ENCODE peak calls at places on chromosome 20, in five cellular contexts. One of them, this sample, is unnamed.

GRCh38 chr20:20014659-20015058 is 2.5 kb upstream of the NAA20 start:
- DNase-seq in PC-9: no peak
- DNase-seq in dorsolateral prefrontal cortex: no peak
- DNase-seq in fibroblast of the aortic adventitia: no peak
- DNase-seq in cardiac muscle cell: no peak
- DNase-seq in this sample: no peak

GRCh38 chr20:37876863-37877262 is 26.1 kb upstream of the VSTM2L start:
- DNase-seq in fibroblast of the aortic adventitia: no peak
- DNase-seq in PC-9: no peak
- DNase-seq in cardiac muscle cell: no peak
- DNase-seq in dorsolateral prefrontal cortex: no peak
- DNase-seq in this sample: no peak

GRCh38 chr20:64131406-64131805 is 24.0 kb upstream of the NPBWR2 start:
- DNase-seq in cardiac muscle cell: peak
- DNase-seq in PC-9: peak
- DNase-seq in fibroblast of the aortic adventitia: peak
- DNase-seq in dorsolateral prefrontal cortex: no peak
- DNase-seq in this sample: peak

GRCh38 chr20:51309128-51309527 is 233.4 kb downstream of the NFATC2 start:
- DNase-seq in fibroblast of the aortic adventitia: no peak
- DNase-seq in cardiac muscle cell: no peak
- DNase-seq in PC-9: no peak
- DNase-seq in dorsolateral prefrontal cortex: no peak
- DNase-seq in this sample: no peak

GRCh38 chr20:41052742-41053419 is 24.3 kb downstream of the TOP1 start:
- DNase-seq in PC-9: no peak
- DNase-seq in cardiac muscle cell: peak
- DNase-seq in fibroblast of the aortic adventitia: peak
- DNase-seq in dorsolateral prefrontal cortex: no peak
- DNase-seq in this sample: peak

GRCh38 chr20:41738584-41739193 is 120.5 kb upstream of the CHD6 start:
- DNase-seq in fibroblast of the aortic adventitia: peak
- DNase-seq in dorsolateral prefrontal cortex: peak
- DNase-seq in cardiac muscle cell: peak
- DNase-seq in PC-9: peak
- DNase-seq in this sample: peak

GRCh38 chr20:63577317-63577894 is 3.4 kb upstream of the HELZ2 start:
- DNase-seq in PC-9: no peak
- DNase-seq in cardiac muscle cell: no peak
- DNase-seq in dorsolateral prefrontal cortex: no peak
- DNase-seq in fibroblast of the aortic adventitia: no peak
- DNase-seq in this sample: no peak

GRCh38 chr20:5513975-5514516 is 197.3 kb upstream of the PROKR2 start:
- DNase-seq in fibroblast of the aortic adventitia: no peak
- DNase-seq in cardiac muscle cell: no peak
- DNase-seq in PC-9: no peak
- DNase-seq in dorsolateral prefrontal cortex: no peak
- DNase-seq in this sample: peak

GRCh38 chr20:62303327-62304226 is 780 bp downstream of the ADRM1 start:
- DNase-seq in PC-9: peak
- DNase-seq in fibroblast of the aortic adventitia: peak
- DNase-seq in dorsolateral prefrontal cortex: no peak
- DNase-seq in cardiac muscle cell: no peak
- DNase-seq in this sample: peak

GRCh38 chr20:44841955-44842354 is 31.6 kb upstream of the RIMS4 start:
- DNase-seq in cardiac muscle cell: no peak
- DNase-seq in PC-9: no peak
- DNase-seq in fibroblast of the aortic adventitia: no peak
- DNase-seq in dorsolateral prefrontal cortex: no peak
- DNase-seq in this sample: no peak

GRCh38 chr20:34874094-34874654 is 1.5 kb upstream of the GGT7 start:
- DNase-seq in dorsolateral prefrontal cortex: peak
- DNase-seq in PC-9: peak
- DNase-seq in fibroblast of the aortic adventitia: peak
- DNase-seq in cardiac muscle cell: peak
- DNase-seq in this sample: peak

GRCh38 chr20:53930651-53931504 is 139.5 kb downstream of the BCAS1 start:
- DNase-seq in fibroblast of the aortic adventitia: no peak
- DNase-seq in cardiac muscle cell: no peak
- DNase-seq in dorsolateral prefrontal cortex: no peak
- DNase-seq in PC-9: no peak
- DNase-seq in this sample: no peak

GRCh38 chr20:35329435-35330139 is 37.4 kb upstream of the FAM83C start:
- DNase-seq in dorsolateral prefrontal cortex: no peak
- DNase-seq in cardiac muscle cell: peak
- DNase-seq in fibroblast of the aortic adventitia: no peak
- DNase-seq in PC-9: peak
- DNase-seq in this sample: peak

GRCh38 chr20:46324379-46324778 is 16.1 kb upstream of the CDH22 start:
- DNase-seq in dorsolateral prefrontal cortex: no peak
- DNase-seq in cardiac muscle cell: no peak
- DNase-seq in fibroblast of the aortic adventitia: no peak
- DNase-seq in PC-9: no peak
- DNase-seq in this sample: no peak

GRCh38 chr20:46568570-46569129 is 18.2 kb upstream of the OCSTAMP start:
- DNase-seq in PC-9: peak
- DNase-seq in cardiac muscle cell: peak
- DNase-seq in dorsolateral prefrontal cortex: peak
- DNase-seq in fibroblast of the aortic adventitia: peak
- DNase-seq in this sample: peak

GRCh38 chr20:32485126-32485769 is 99.9 kb downstream of the NOL4L start:
- DNase-seq in fibroblast of the aortic adventitia: peak
- DNase-seq in dorsolateral prefrontal cortex: peak
- DNase-seq in cardiac muscle cell: peak
- DNase-seq in PC-9: peak
- DNase-seq in this sample: peak

GRCh38 chr20:58888521-58889333 is 36.2 kb downstream of the GNAS start:
- DNase-seq in cardiac muscle cell: peak
- DNase-seq in fibroblast of the aortic adventitia: peak
- DNase-seq in dorsolateral prefrontal cortex: peak
- DNase-seq in PC-9: peak
- DNase-seq in this sample: peak

GRCh38 chr20:22918286-22918983 is 116.7 kb upstream of the SSTR4 start:
- DNase-seq in fibroblast of the aortic adventitia: no peak
- DNase-seq in cardiac muscle cell: peak
- DNase-seq in PC-9: no peak
- DNase-seq in dorsolateral prefrontal cortex: no peak
- DNase-seq in this sample: no peak

GRCh38 chr20:54173653-54174451 is at the start of gene CYP24A1:
- DNase-seq in dorsolateral prefrontal cortex: no peak
- DNase-seq in PC-9: peak
- DNase-seq in cardiac muscle cell: peak
- DNase-seq in fibroblast of the aortic adventitia: no peak
- DNase-seq in this sample: no peak

GRCh38 chr20:61844621-61845020 is 221.1 kb downstream of the TAF4 start:
- DNase-seq in cardiac muscle cell: no peak
- DNase-seq in dorsolateral prefrontal cortex: no peak
- DNase-seq in fibroblast of the aortic adventitia: no peak
- DNase-seq in PC-9: no peak
- DNase-seq in this sample: no peak

GRCh38 chr20:38134427-38135281 is 30.4 kb downstream of the TGM2 start:
- DNase-seq in fibroblast of the aortic adventitia: peak
- DNase-seq in cardiac muscle cell: peak
- DNase-seq in PC-9: peak
- DNase-seq in dorsolateral prefrontal cortex: peak
- DNase-seq in this sample: peak

GRCh38 chr20:14561733-14562132 is 224.3 kb upstream of the FLRT3 start:
- DNase-seq in fibroblast of the aortic adventitia: peak
- DNase-seq in PC-9: no peak
- DNase-seq in dorsolateral prefrontal cortex: no peak
- DNase-seq in cardiac muscle cell: peak
- DNase-seq in this sample: peak

GRCh38 chr20:6492396-6493055 is 275.0 kb upstream of the BMP2 start:
- DNase-seq in PC-9: no peak
- DNase-seq in fibroblast of the aortic adventitia: no peak
- DNase-seq in dorsolateral prefrontal cortex: no peak
- DNase-seq in cardiac muscle cell: peak
- DNase-seq in this sample: no peak

GRCh38 chr20:24337074-24337473 is 132.4 kb upstream of the SYNDIG1 start:
- DNase-seq in PC-9: peak
- DNase-seq in cardiac muscle cell: no peak
- DNase-seq in dorsolateral prefrontal cortex: no peak
- DNase-seq in fibroblast of the aortic adventitia: peak
- DNase-seq in this sample: peak

GRCh38 chr20:62977613-62978558 is 25.4 kb downstream of the SLC17A9 start:
- DNase-seq in dorsolateral prefrontal cortex: no peak
- DNase-seq in cardiac muscle cell: no peak
- DNase-seq in PC-9: peak
- DNase-seq in fibroblast of the aortic adventitia: no peak
- DNase-seq in this sample: no peak

GRCh38 chr20:5931411-5931810 is 18.9 kb downstream of the TRMT6 start:
- DNase-seq in PC-9: no peak
- DNase-seq in cardiac muscle cell: no peak
- DNase-seq in fibroblast of the aortic adventitia: no peak
- DNase-seq in dorsolateral prefrontal cortex: no peak
- DNase-seq in this sample: no peak

GRCh38 chr20:44396790-44397189 is 41.3 kb downstream of the HNF4A start:
- DNase-seq in cardiac muscle cell: no peak
- DNase-seq in fibroblast of the aortic adventitia: no peak
- DNase-seq in PC-9: no peak
- DNase-seq in dorsolateral prefrontal cortex: no peak
- DNase-seq in this sample: no peak

GRCh38 chr20:18754030-18754659 is 59.4 kb upstream of the SCP2D1 start:
- DNase-seq in fibroblast of the aortic adventitia: no peak
- DNase-seq in dorsolateral prefrontal cortex: no peak
- DNase-seq in cardiac muscle cell: no peak
- DNase-seq in PC-9: no peak
- DNase-seq in this sample: no peak

GRCh38 chr20:37502654-37503053 is 18.4 kb upstream of the NNAT start:
- DNase-seq in dorsolateral prefrontal cortex: no peak
- DNase-seq in fibroblast of the aortic adventitia: no peak
- DNase-seq in PC-9: no peak
- DNase-seq in cardiac muscle cell: no peak
- DNase-seq in this sample: no peak

GRCh38 chr20:63270606-63271325 is 1.8 kb upstream of the ARFGAP1 start:
- DNase-seq in cardiac muscle cell: no peak
- DNase-seq in fibroblast of the aortic adventitia: no peak
- DNase-seq in dorsolateral prefrontal cortex: no peak
- DNase-seq in PC-9: no peak
- DNase-seq in this sample: peak

GRCh38 chr20:9093203-9093962 is 24.5 kb downstream of the PLCB4 start:
- DNase-seq in PC-9: no peak
- DNase-seq in fibroblast of the aortic adventitia: no peak
- DNase-seq in dorsolateral prefrontal cortex: no peak
- DNase-seq in cardiac muscle cell: no peak
- DNase-seq in this sample: no peak

GRCh38 chr20:32737371-32738223 is 5.7 kb downstream of the COMMD7 start:
- DNase-seq in cardiac muscle cell: peak
- DNase-seq in dorsolateral prefrontal cortex: no peak
- DNase-seq in PC-9: no peak
- DNase-seq in fibroblast of the aortic adventitia: peak
- DNase-seq in this sample: peak

GRCh38 chr20:51326241-51326819 is 216.2 kb downstream of the NFATC2 start:
- DNase-seq in cardiac muscle cell: peak
- DNase-seq in dorsolateral prefrontal cortex: peak
- DNase-seq in fibroblast of the aortic adventitia: peak
- DNase-seq in PC-9: no peak
- DNase-seq in this sample: peak

GRCh38 chr20:12170406-12170805 is 252.7 kb downstream of the BTBD3 start:
- DNase-seq in fibroblast of the aortic adventitia: peak
- DNase-seq in PC-9: no peak
- DNase-seq in cardiac muscle cell: peak
- DNase-seq in dorsolateral prefrontal cortex: no peak
- DNase-seq in this sample: no peak

GRCh38 chr20:12171927-12172581 is 254.4 kb downstream of the BTBD3 start:
- DNase-seq in PC-9: no peak
- DNase-seq in dorsolateral prefrontal cortex: no peak
- DNase-seq in fibroblast of the aortic adventitia: peak
- DNase-seq in cardiac muscle cell: peak
- DNase-seq in this sample: peak

DNA sequence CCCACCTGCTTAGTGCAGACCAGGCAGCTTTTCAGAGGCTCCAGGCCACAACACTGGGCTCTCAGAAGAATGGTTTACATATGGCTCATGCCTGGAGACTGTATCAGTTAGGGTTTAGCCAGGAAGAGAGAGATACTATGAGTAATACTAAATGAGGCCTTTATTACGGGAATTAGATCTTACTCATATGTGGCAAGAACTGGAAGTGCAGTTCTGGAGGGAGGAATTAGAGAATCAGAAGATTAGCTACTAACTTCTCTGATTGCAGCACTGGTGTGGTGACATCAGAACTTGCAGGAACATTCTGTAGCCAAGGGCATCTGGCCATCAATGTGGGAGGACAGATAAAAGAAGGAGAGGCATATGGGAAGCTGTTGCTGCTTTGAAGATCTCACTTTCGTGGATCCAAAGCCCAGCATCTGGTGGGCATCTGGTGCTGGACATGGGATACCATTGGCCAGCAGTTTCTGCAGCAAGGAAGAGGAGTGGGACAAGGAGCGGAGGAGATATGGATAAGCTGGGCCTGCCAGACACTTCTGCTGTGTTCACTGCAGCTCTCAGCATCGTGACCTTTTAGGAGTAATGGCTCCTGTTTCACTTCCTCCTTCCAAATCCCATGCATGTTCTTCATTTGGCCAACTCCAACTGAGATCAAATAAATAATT is 248.5 kb downstream of the BTBD3 start:
- DNase-seq in cardiac muscle cell: peak
- DNase-seq in fibroblast of the aortic adventitia: peak
- DNase-seq in dorsolateral prefrontal cortex: no peak
- DNase-seq in PC-9: no peak
- DNase-seq in this sample: peak
- TF ChIP-seq CTCF in cardiac muscle cell: peak
- TF ChIP-seq CTCF in fibroblast of the aortic adventitia: peak
- TF ChIP-seq CTCF in dorsolateral prefrontal cortex: no peak
- TF ChIP-seq CTCF in PC-9: no peak
- TF ChIP-seq CTCF in this sample: no peak

DNA sequence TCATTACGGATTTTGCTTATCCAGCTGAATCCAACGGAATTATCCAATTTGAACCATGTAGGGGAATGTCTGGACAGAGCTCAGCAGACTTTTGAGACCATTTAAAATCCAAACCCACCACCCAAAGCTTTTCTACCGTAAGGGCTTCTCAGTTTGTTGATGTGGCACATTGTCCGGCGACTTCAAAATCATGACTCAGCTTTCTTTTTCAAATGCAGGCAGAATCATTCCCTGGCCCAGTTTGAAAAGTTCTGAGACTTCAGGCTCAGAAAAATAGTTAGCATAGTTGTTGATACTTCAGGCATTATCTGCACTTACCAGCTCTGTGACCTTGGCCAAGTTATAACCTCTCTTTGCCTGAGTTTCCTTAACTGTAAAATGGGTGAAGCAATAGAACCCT is 182.2 kb downstream of the PTPRT start:
- DNase-seq in fibroblast of the aortic adventitia: no peak
- DNase-seq in cardiac muscle cell: no peak
- DNase-seq in dorsolateral prefrontal cortex: no peak
- DNase-seq in PC-9: no peak
- DNase-seq in this sample: no peak
- H3K4me3 ChIP-seq in fibroblast of the aortic adventitia: no peak
- H3K4me3 ChIP-seq in cardiac muscle cell: no peak
- H3K4me3 ChIP-seq in dorsolateral prefrontal cortex: no peak
- H3K4me3 ChIP-seq in PC-9: no peak
- H3K4me3 ChIP-seq in this sample: no peak

GRCh38 chr20:17617212-17617867 is 47.5 kb downstream of the DSTN start:
- DNase-seq in PC-9: peak
- DNase-seq in cardiac muscle cell: peak
- DNase-seq in dorsolateral prefrontal cortex: peak
- DNase-seq in fibroblast of the aortic adventitia: peak
- DNase-seq in this sample: no peak
- TF ChIP-seq CTCF in PC-9: peak
- TF ChIP-seq CTCF in cardiac muscle cell: peak
- TF ChIP-seq CTCF in dorsolateral prefrontal cortex: peak
- TF ChIP-seq CTCF in fibroblast of the aortic adventitia: peak
- TF ChIP-seq CTCF in this sample: peak

GRCh38 chr20:1809611-1810510 is 85.3 kb upstream of the SIRPA start:
- DNase-seq in PC-9: peak
- DNase-seq in dorsolateral prefrontal cortex: no peak
- DNase-seq in fibroblast of the aortic adventitia: peak
- DNase-seq in cardiac muscle cell: no peak
- DNase-seq in this sample: peak
- H3K4me3 ChIP-seq in PC-9: no peak
- H3K4me3 ChIP-seq in dorsolateral prefrontal cortex: peak
- H3K4me3 ChIP-seq in fibroblast of the aortic adventitia: no peak
- H3K4me3 ChIP-seq in cardiac muscle cell: no peak
- H3K4me3 ChIP-seq in this sample: no peak